ENCODE peak calls at places on chromosomes 11 and 22, in four cellular contexts. One of them, this sample, is unnamed. For H3K4me1, the result is how much of the 10 kb centered on the place peaks cover.

GRCh38 chr11:102361100-102362021 is 14.3 kb downstream of the BIRC2 start:
- DNase-seq in ovary: no peak
- DNase-seq in CD8-positive, alpha-beta T cell: peak
- DNase-seq in A549: no peak
- DNase-seq in this sample: no peak

GRCh38 chr11:109914038-109914437 is 179.2 kb upstream of the ZC3H12C start:
- DNase-seq in CD8-positive, alpha-beta T cell: no peak
- DNase-seq in ovary: no peak
- DNase-seq in A549: no peak
- DNase-seq in this sample: no peak

GRCh38 chr22:25482868-25483639 is 81.4 kb upstream of the GRK3 start:
- DNase-seq in ovary: no peak
- DNase-seq in A549: no peak
- DNase-seq in CD8-positive, alpha-beta T cell: no peak
- DNase-seq in this sample: peak

GRCh38 chr22:41826430-41827383 is 6.2 kb upstream of the SREBF2 start:
- DNase-seq in CD8-positive, alpha-beta T cell: no peak
- DNase-seq in A549: no peak
- DNase-seq in ovary: no peak
- DNase-seq in this sample: no peak

GRCh38 chr11:131371791-131372104 is 1.3 kb downstream of the NTM start:
- DNase-seq in CD8-positive, alpha-beta T cell: no peak
- DNase-seq in ovary: no peak
- DNase-seq in A549: no peak
- DNase-seq in this sample: no peak

GRCh38 chr11:128341280-128341679 is 246.1 kb downstream of the ETS1 start:
- DNase-seq in A549: no peak
- DNase-seq in CD8-positive, alpha-beta T cell: no peak
- DNase-seq in ovary: no peak
- DNase-seq in this sample: no peak

GRCh38 chr22:39463931-39464390 is 7.1 kb downstream of the MGAT3 start:
- DNase-seq in CD8-positive, alpha-beta T cell: no peak
- DNase-seq in ovary: no peak
- DNase-seq in A549: no peak
- DNase-seq in this sample: peak

GRCh38 chr11:63614136-63614664 is at the start of gene PLAAT3:
- DNase-seq in CD8-positive, alpha-beta T cell: no peak
- DNase-seq in ovary: peak
- DNase-seq in A549: peak
- DNase-seq in this sample: peak

GRCh38 chr11:119126675-119127268 is 5.4 kb downstream of the HINFP start:
- DNase-seq in CD8-positive, alpha-beta T cell: no peak
- DNase-seq in ovary: no peak
- DNase-seq in A549: no peak
- DNase-seq in this sample: no peak

GRCh38 chr11:110283862-110284261 is 12.6 kb downstream of the RDX start:
- DNase-seq in ovary: no peak
- DNase-seq in A549: no peak
- DNase-seq in CD8-positive, alpha-beta T cell: no peak
- DNase-seq in this sample: no peak

GRCh38 chr11:73331138-73331916 is 23.3 kb downstream of the ARHGEF17 start:
- DNase-seq in A549: no peak
- DNase-seq in ovary: peak
- DNase-seq in CD8-positive, alpha-beta T cell: no peak
- DNase-seq in this sample: peak

GRCh38 chr11:2781413-2782274 is 81.8 kb upstream of the KCNQ1OT1 start:
- DNase-seq in CD8-positive, alpha-beta T cell: no peak
- DNase-seq in A549: no peak
- DNase-seq in ovary: peak
- DNase-seq in this sample: peak

GRCh38 chr11:34558673-34559072 is 45.1 kb upstream of the ELF5 start:
- DNase-seq in ovary: no peak
- DNase-seq in A549: no peak
- DNase-seq in CD8-positive, alpha-beta T cell: no peak
- DNase-seq in this sample: no peak

GRCh38 chr11:59437770-59438169 is 1.5 kb downstream of the OR5A1 start:
- DNase-seq in ovary: no peak
- DNase-seq in A549: no peak
- DNase-seq in CD8-positive, alpha-beta T cell: no peak
- DNase-seq in this sample: no peak

GRCh38 chr22:37887610-37888378 is 18.3 kb upstream of the MICALL1 start:
- DNase-seq in ovary: peak
- DNase-seq in A549: no peak
- DNase-seq in CD8-positive, alpha-beta T cell: no peak
- DNase-seq in this sample: peak

GRCh38 chr22:30514252-30514651 is 8.8 kb upstream of the SEC14L4 start:
- DNase-seq in A549: no peak
- DNase-seq in ovary: no peak
- DNase-seq in CD8-positive, alpha-beta T cell: no peak
- DNase-seq in this sample: no peak

GRCh38 chr11:74755395-74755995 is 6.8 kb downstream of the RNF169 start:
- DNase-seq in A549: no peak
- DNase-seq in CD8-positive, alpha-beta T cell: no peak
- DNase-seq in ovary: no peak
- DNase-seq in this sample: no peak

GRCh38 chr11:85893378-85893777 is 38.2 kb downstream of the CCDC83 start:
- DNase-seq in A549: no peak
- DNase-seq in CD8-positive, alpha-beta T cell: no peak
- DNase-seq in ovary: no peak
- DNase-seq in this sample: no peak

GRCh38 chr11:34250732-34251639 is 106.8 kb downstream of the ABTB2 start:
- DNase-seq in ovary: no peak
- DNase-seq in CD8-positive, alpha-beta T cell: peak
- DNase-seq in A549: peak
- DNase-seq in this sample: no peak

GRCh38 chr11:119363874-119364590 is 17.5 kb downstream of the USP2 start:
- DNase-seq in A549: peak
- DNase-seq in ovary: peak
- DNase-seq in CD8-positive, alpha-beta T cell: no peak
- DNase-seq in this sample: peak

GRCh38 chr11:7577226-7577882 is 63.6 kb downstream of the PPFIBP2 start:
- DNase-seq in A549: no peak
- DNase-seq in ovary: peak
- DNase-seq in CD8-positive, alpha-beta T cell: no peak
- DNase-seq in this sample: no peak

GRCh38 chr11:1918436-1919315 is 827 bp upstream of the TNNT3 start:
- DNase-seq in A549: no peak
- DNase-seq in CD8-positive, alpha-beta T cell: no peak
- DNase-seq in ovary: no peak
- DNase-seq in this sample: no peak

GRCh38 chr22:43163241-43163795 is 12.0 kb downstream of the TSPO start:
- DNase-seq in CD8-positive, alpha-beta T cell: no peak
- DNase-seq in A549: no peak
- DNase-seq in ovary: no peak
- DNase-seq in this sample: no peak

GRCh38 chr11:78741794-78742193 is 167.1 kb upstream of the NARS2 start:
- DNase-seq in A549: no peak
- DNase-seq in ovary: no peak
- DNase-seq in CD8-positive, alpha-beta T cell: no peak
- DNase-seq in this sample: no peak

GRCh38 chr11:3161309-3161708 is 3.8 kb downstream of the OSBPL5 start:
- DNase-seq in ovary: peak
- DNase-seq in CD8-positive, alpha-beta T cell: no peak
- DNase-seq in A549: no peak
- DNase-seq in this sample: no peak

GRCh38 chr11:70895061-70895670 is 357.2 kb downstream of the SHANK2 start:
- DNase-seq in ovary: no peak
- DNase-seq in CD8-positive, alpha-beta T cell: no peak
- DNase-seq in A549: no peak
- DNase-seq in this sample: no peak

GRCh38 chr11:65398362-65398910 is 12.0 kb downstream of the FRMD8 start:
- DNase-seq in CD8-positive, alpha-beta T cell: no peak
- DNase-seq in ovary: no peak
- DNase-seq in A549: no peak
- DNase-seq in this sample: no peak

GRCh38 chr22:42685941-42686666 is 34.6 kb downstream of the A4GALT start:
- DNase-seq in CD8-positive, alpha-beta T cell: no peak
- DNase-seq in A549: peak
- DNase-seq in ovary: peak
- DNase-seq in this sample: no peak

GRCh38 chr22:40594924-40595323 is 41.6 kb downstream of the MRTFA start:
- DNase-seq in ovary: no peak
- DNase-seq in A549: no peak
- DNase-seq in CD8-positive, alpha-beta T cell: no peak
- DNase-seq in this sample: peak

GRCh38 chr22:41612626-41613025 is 8.2 kb downstream of the DESI1 start:
- DNase-seq in ovary: no peak
- DNase-seq in CD8-positive, alpha-beta T cell: no peak
- DNase-seq in A549: no peak
- DNase-seq in this sample: no peak

GRCh38 chr11:18772211-18772610 is 19.4 kb downstream of the PTPN5 start:
- DNase-seq in ovary: no peak
- DNase-seq in CD8-positive, alpha-beta T cell: no peak
- DNase-seq in A549: no peak
- DNase-seq in this sample: no peak

GRCh38 chr11:125925804-125926203 is 20.0 kb upstream of the VSIG10L2 start:
- DNase-seq in CD8-positive, alpha-beta T cell: no peak
- DNase-seq in ovary: no peak
- DNase-seq in A549: no peak
- DNase-seq in this sample: no peak
- H3K4me1 ChIP-seq in CD8-positive, alpha-beta T cell: under half
- H3K4me1 ChIP-seq in ovary: under half
- H3K4me1 ChIP-seq in A549: under half
- H3K4me1 ChIP-seq in this sample: under half

GRCh38 chr22:17726561-17727243 is 47.6 kb downstream of the BID start:
- DNase-seq in ovary: no peak
- DNase-seq in CD8-positive, alpha-beta T cell: no peak
- DNase-seq in A549: no peak
- DNase-seq in this sample: no peak

GRCh38 chr22:17727244-17727892 is 46.9 kb downstream of the BID start:
- DNase-seq in A549: no peak
- DNase-seq in ovary: no peak
- DNase-seq in CD8-positive, alpha-beta T cell: no peak
- DNase-seq in this sample: no peak

GRCh38 chr22:17724678-17725464 is 49.4 kb downstream of the BID start:
- DNase-seq in A549: no peak
- DNase-seq in ovary: no peak
- DNase-seq in CD8-positive, alpha-beta T cell: no peak
- DNase-seq in this sample: no peak

GRCh38 chr22:17724241-17724640 is 50.0 kb downstream of the BID start:
- DNase-seq in ovary: no peak
- DNase-seq in CD8-positive, alpha-beta T cell: no peak
- DNase-seq in A549: no peak
- DNase-seq in this sample: no peak

DNA sequence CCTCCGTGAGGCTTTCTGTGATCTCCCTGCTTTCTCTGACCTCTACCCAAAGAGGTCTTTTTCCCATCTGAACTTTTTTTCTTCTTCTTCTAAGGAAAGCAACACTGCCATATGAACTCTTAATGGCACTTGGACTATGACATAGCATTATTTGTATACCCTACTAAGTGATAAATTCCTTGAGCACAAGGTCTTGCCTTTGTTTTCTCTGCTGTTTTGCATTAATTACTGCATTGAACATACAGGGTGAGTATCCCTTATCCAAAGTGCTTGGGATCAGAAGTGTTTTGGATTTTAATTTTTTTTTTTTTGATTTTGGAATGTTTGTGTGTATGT is 48.8 kb downstream of the BID start:
- DNase-seq in ovary: no peak
- DNase-seq in CD8-positive, alpha-beta T cell: no peak
- DNase-seq in A549: no peak
- DNase-seq in this sample: no peak
- H3K4me1 ChIP-seq in ovary: under half
- H3K4me1 ChIP-seq in CD8-positive, alpha-beta T cell: under half
- H3K4me1 ChIP-seq in A549: under half
- H3K4me1 ChIP-seq in this sample: under half

GRCh38 chr22:49954991-49955580 is 5.5 kb upstream of the PIM3 start:
- DNase-seq in A549: no peak
- DNase-seq in CD8-positive, alpha-beta T cell: no peak
- DNase-seq in ovary: peak
- DNase-seq in this sample: peak
- H3K4me1 ChIP-seq in A549: under half
- H3K4me1 ChIP-seq in CD8-positive, alpha-beta T cell: under half
- H3K4me1 ChIP-seq in ovary: under half
- H3K4me1 ChIP-seq in this sample: half or more

DNA sequence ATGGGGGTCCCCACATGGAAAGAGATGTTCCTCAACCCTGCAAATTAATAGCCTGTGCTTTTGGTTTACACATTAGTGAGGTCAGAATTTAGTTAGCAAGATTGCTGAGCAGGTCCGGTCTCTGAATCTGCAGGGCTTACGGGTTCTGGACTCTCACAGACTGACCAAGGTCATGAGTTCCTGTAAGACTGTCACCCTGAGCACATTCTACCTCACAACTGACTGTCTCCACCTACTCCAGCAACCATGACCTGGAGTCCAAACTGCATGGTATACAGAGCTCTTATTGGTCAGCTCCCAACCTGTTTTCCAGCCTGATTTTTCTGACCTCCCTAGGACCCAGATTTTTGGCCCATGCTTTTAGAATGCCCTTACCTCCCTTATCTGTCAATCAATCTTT is 28.2 kb downstream of the DKK3 start:
- DNase-seq in A549: no peak
- DNase-seq in ovary: no peak
- DNase-seq in CD8-positive, alpha-beta T cell: no peak
- DNase-seq in this sample: no peak
- H3K4me1 ChIP-seq in A549: half or more
- H3K4me1 ChIP-seq in ovary: under half
- H3K4me1 ChIP-seq in CD8-positive, alpha-beta T cell: under half
- H3K4me1 ChIP-seq in this sample: under half

GRCh38 chr22:23243006-23243573 is 62.8 kb downstream of the BCR start:
- DNase-seq in A549: no peak
- DNase-seq in CD8-positive, alpha-beta T cell: peak
- DNase-seq in ovary: no peak
- DNase-seq in this sample: peak

GRCh38 chr22:23243859-23244689 is 63.8 kb downstream of the BCR start:
- DNase-seq in ovary: no peak
- DNase-seq in A549: no peak
- DNase-seq in CD8-positive, alpha-beta T cell: no peak
- DNase-seq in this sample: no peak

GRCh38 chr22:23240639-23241389 is 60.5 kb downstream of the BCR start:
- DNase-seq in ovary: peak
- DNase-seq in A549: peak
- DNase-seq in CD8-positive, alpha-beta T cell: no peak
- DNase-seq in this sample: no peak

GRCh38 chr22:23241562-23242472 is 61.5 kb downstream of the BCR start:
- DNase-seq in CD8-positive, alpha-beta T cell: no peak
- DNase-seq in ovary: no peak
- DNase-seq in A549: no peak
- DNase-seq in this sample: no peak

GRCh38 chr22:23242473-23243001 is 62.2 kb downstream of the BCR start:
- DNase-seq in A549: no peak
- DNase-seq in CD8-positive, alpha-beta T cell: no peak
- DNase-seq in ovary: no peak
- DNase-seq in this sample: no peak
- H3K4me1 ChIP-seq in A549: under half
- H3K4me1 ChIP-seq in CD8-positive, alpha-beta T cell: half or more
- H3K4me1 ChIP-seq in ovary: under half
- H3K4me1 ChIP-seq in this sample: under half

This sample was measured in thyroid gland.